ENCODE peak calls at places on chromosomes 2 and 18, in six cellular contexts. F is PC-3, U is neural progenitor cell, Q is GM23248, K is HCT116, R is SK-N-SH. W is an unnamed sample.
A peak's percentile ranks its signal among the peaks of the same experiment; 100 is the strongest.

GRCh38 chr2:170202437-170202836 is 24.5 kb downstream of the MYO3B start:
- DNase-seq in F (no peak), U (no peak), Q (no peak), K (no peak), R (peak; percentile 12), W (no peak)

GRCh38 chr2:182717451-182718215 is 1.6 kb downstream of the DNAJC10 start:
- DNase-seq in F (no peak), U (no peak), Q (no peak), K (no peak), R (no peak), W (peak; percentile 89)

GRCh38 chr2:75130171-75130570 is 69.1 kb downstream of the TACR1 start:
- DNase-seq in F (peak; percentile 24), U (no peak), Q (peak; percentile 6), K (no peak), R (peak; percentile 24), W (peak; percentile 27)

GRCh38 chr2:235204923-235205322 is 253.1 kb downstream of the SH3BP4 start:
- DNase-seq in F (no peak), U (no peak), Q (peak; percentile 76), K (no peak), R (no peak), W (no peak)

GRCh38 chr2:127185093-127185492 is 35.0 kb downstream of the CYP27C1 start:
- DNase-seq in F (no peak), U (no peak), Q (no peak), K (no peak), R (no peak), W (no peak)

GRCh38 chr2:117967981-117968723 is 45.7 kb downstream of the CCDC93 start:
- DNase-seq in F (no peak), U (no peak), Q (no peak), K (no peak), R (no peak), W (no peak)

GRCh38 chr18:7821784-7822183 is 254.7 kb downstream of the PTPRM start:
- DNase-seq in F (no peak), U (no peak), Q (no peak), K (no peak), R (no peak), W (no peak)

GRCh38 chr2:177983183-177983788 is 89.3 kb downstream of the PDE11A start:
- DNase-seq in F (peak; percentile 66), U (peak; percentile 69), Q (peak; percentile 79), K (peak; percentile 34), R (peak; percentile 70), W (peak; percentile 64)

GRCh38 chr2:125566422-125566821 is 1089.5 kb upstream of the GYPC start:
- DNase-seq in F (no peak), U (no peak), Q (no peak), K (no peak), R (no peak), W (no peak)

GRCh38 chr2:45643095-45643494 is 8.4 kb upstream of the PRKCE start:
- DNase-seq in F (no peak), U (peak; percentile 32), Q (peak; percentile 35), K (no peak), R (no peak), W (no peak)

GRCh38 chr18:41761329-41762028 is 193.6 kb upstream of the PIK3C3 start:
- DNase-seq in F (peak; percentile 80), U (no peak), Q (peak; percentile 94), K (no peak), R (no peak), W (no peak)

GRCh38 chr2:197028230-197028629 is 101.7 kb upstream of the PGAP1 start:
- DNase-seq in F (peak; percentile 89), U (no peak), Q (peak; percentile 38), K (peak; percentile 73), R (no peak), W (no peak)

GRCh38 chr2:199315299-199316179 is 142.2 kb downstream of the SATB2 start:
- DNase-seq in F (peak; percentile 17), U (peak; percentile 70), Q (peak; percentile 71), K (no peak), R (no peak), W (peak; percentile 41)

GRCh38 chr2:70928366-70928765 is 7.3 kb upstream of the ATP6V1B1 start:
- DNase-seq in F (no peak), U (no peak), Q (no peak), K (no peak), R (no peak), W (no peak)

GRCh38 chr2:132390076-132390475 is 26.5 kb upstream of the GPR39 start:
- DNase-seq in F (no peak), U (no peak), Q (no peak), K (no peak), R (no peak), W (no peak)

GRCh38 chr2:159362094-159362493 is 75.6 kb upstream of the WDSUB1 start:
- DNase-seq in F (no peak), U (no peak), Q (no peak), K (no peak), R (no peak), W (no peak)

GRCh38 chr2:196263181-196263747 is 91.9 kb upstream of the STK17B start:
- DNase-seq in F (peak; percentile 9), U (no peak), Q (no peak), K (no peak), R (no peak), W (peak; percentile 94)

GRCh38 chr2:72888438-72889202 is 1.4 kb downstream of the SPR start:
- DNase-seq in F (no peak), U (no peak), Q (no peak), K (no peak), R (no peak), W (no peak)
- H3K4me3 ChIP-seq in F (peak overlapping the region; percentile 92), U (no peak overlapping the region), Q (no peak overlapping the region), K (peak overlapping the region; percentile 69), R (peak overlapping the region; percentile 95), W (no peak overlapping the region)

GRCh38 chr2:37819228-37819627 is 105.9 kb upstream of the RMDN2 start:
- DNase-seq in F (no peak), U (no peak), Q (peak; percentile 96), K (no peak), R (peak; percentile 27), W (no peak)
- TF ChIP-seq EZH2phosphoT487 in F (no peak), U (no peak), Q (no peak), K (no peak), R (no peak), W (no peak)

DNA sequence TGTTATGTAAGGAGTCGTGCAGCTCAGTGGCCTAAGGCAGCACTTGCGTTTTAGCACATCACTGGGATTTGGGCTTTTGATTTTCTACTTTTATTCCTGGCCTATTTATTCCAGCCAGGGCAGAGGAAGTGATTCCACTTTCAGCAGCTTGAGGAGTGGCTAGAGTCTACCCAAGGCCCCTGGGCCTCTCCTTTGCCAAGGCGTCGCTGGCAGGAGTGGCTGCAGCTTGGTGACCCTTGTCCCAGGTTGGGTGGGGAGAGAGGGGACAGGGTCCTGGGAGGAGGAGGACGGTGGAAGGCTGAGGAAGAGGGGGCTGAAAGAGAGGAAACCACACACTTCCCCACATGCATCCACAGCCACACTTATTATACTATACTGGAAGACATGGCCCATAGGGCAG is 94.1 kb upstream of the SMAD7 start:
- DNase-seq in F (no peak), U (no peak), Q (no peak), K (no peak), R (no peak), W (no peak)
- H3K9ac ChIP-seq in F (no peak overlapping the region), U (no peak overlapping the region), Q (no peak overlapping the region), K (no peak overlapping the region), R (no peak overlapping the region), W (no peak overlapping the region)

GRCh38 chr2:27494944-27495554 is at the start of gene FNDC4:
- DNase-seq in F (peak; percentile 22), U (peak; percentile 83), Q (peak; percentile 69), K (no peak), R (peak; percentile 94), W (no peak)

GRCh38 chr2:27494284-27494943 is 586 bp downstream of the FNDC4 start:
- DNase-seq in F (no peak), U (peak; percentile 42), Q (peak; percentile 64), K (no peak), R (no peak), W (no peak)

GRCh38 chr2:27495840-27496356 is 741 bp upstream of the GCKR start:
- DNase-seq in F (no peak), U (no peak), Q (no peak), K (no peak), R (no peak), W (no peak)

GRCh38 chr2:27497288-27497627 is 619 bp downstream of the GCKR start:
- DNase-seq in F (no peak), U (no peak), Q (no peak), K (no peak), R (no peak), W (no peak)

DNA sequence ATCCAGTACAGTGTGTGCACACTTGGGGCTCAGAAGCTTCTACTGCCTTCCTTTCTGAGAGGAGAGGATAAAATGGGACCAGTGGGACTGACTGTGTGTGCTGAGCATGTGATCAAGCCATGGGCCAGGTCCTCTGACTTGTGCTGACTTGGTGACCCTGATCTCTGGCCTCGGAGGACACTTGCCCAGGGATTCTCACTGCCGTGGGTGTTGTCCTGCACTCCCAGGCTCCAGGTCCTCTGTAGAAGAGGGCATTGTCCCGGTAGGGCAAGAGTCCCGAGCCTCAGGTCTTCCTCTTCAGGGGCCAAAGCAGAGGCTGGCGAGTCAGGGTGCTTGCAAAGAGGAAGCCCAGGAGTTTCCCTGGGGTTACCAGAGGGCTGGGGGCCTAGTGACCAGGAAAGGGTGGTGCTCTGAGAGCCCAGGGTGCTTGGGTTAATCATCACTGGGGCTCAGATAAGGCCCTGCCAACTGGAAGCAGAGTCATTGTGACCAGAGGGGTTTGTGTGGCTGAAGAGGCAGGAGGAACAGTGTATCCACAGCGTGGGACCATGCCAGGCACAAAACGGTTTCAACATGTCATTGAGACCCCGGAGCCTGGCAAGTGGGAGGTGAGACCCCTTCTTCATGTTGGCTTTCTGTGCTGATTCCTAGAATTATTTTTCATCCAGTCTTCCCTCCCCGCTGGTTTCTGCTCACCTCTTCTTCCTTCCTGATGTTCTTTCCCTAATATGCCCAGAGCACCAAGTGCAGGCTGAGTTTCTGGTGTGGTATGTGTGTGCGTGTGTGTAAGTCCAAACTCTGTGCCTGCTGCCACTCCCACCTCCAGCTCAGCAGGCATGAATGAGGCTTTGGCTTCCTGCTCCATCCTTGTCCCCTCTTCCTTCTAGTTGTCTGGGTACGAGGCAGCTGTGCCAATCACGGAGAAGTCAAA is at the start of gene GCKR:
- DNase-seq in F (no peak), U (no peak), Q (peak; percentile 77), K (no peak), R (no peak), W (no peak)
- H3K4me3 ChIP-seq in F (no peak within 1 kb of the TSS), U (peak within 1 kb of the TSS; percentile 95), Q (peak within 1 kb of the TSS; percentile 75), K (no peak within 1 kb of the TSS), R (peak within 1 kb of the TSS; percentile 85), W (no peak within 1 kb of the TSS)

GRCh38 chr2:175793649-175794048 is 208.4 kb downstream of the LNPK start:
- DNase-seq in F (no peak), U (no peak), Q (no peak), K (no peak), R (no peak), W (no peak)
- TF ChIP-seq EZH2phosphoT487 in F (no peak), U (no peak), Q (no peak), K (no peak), R (no peak), W (no peak)

GRCh38 chr18:76437910-76438309 is 57.1 kb downstream of the ZNF516 start:
- DNase-seq in F (no peak), U (no peak), Q (no peak), K (no peak), R (no peak), W (no peak)
- H3K9ac ChIP-seq in F (no peak overlapping the region), U (no peak overlapping the region), Q (no peak overlapping the region), K (no peak overlapping the region), R (no peak overlapping the region), W (no peak overlapping the region)

W was measured in MM.1S.